ENCODE peak calls at places on chromosomes 11 and 22, in six cellular contexts. One of them, this sample, is unnamed.

GRCh38 chr22:41094036-41094435 is 1.6 kb downstream of the EP300 start:
- DNase-seq in osteoblast: peak; percentile 77
- DNase-seq in CD8-positive, alpha-beta memory T cell: no peak
- DNase-seq in astrocyte of the cerebellum: no peak
- DNase-seq in A549: peak; percentile 21
- DNase-seq in left ventricle myocardium inferior: no peak
- DNase-seq in this sample: no peak

GRCh38 chr22:47602732-47603131 is 840.3 kb downstream of the TBC1D22A start:
- DNase-seq in osteoblast: no peak
- DNase-seq in CD8-positive, alpha-beta memory T cell: no peak
- DNase-seq in astrocyte of the cerebellum: no peak
- DNase-seq in A549: no peak
- DNase-seq in left ventricle myocardium inferior: no peak
- DNase-seq in this sample: no peak

GRCh38 chr22:20268350-20269012 is 363 bp upstream of the RTN4R start:
- DNase-seq in osteoblast: peak; percentile 96
- DNase-seq in CD8-positive, alpha-beta memory T cell: peak; percentile 68
- DNase-seq in astrocyte of the cerebellum: no peak
- DNase-seq in A549: peak; percentile 44
- DNase-seq in left ventricle myocardium inferior: peak; percentile 56
- DNase-seq in this sample: peak; percentile 88

GRCh38 chr11:110892741-110893285 is 180.6 kb upstream of the ARHGAP20 start:
- DNase-seq in osteoblast: no peak
- DNase-seq in CD8-positive, alpha-beta memory T cell: no peak
- DNase-seq in astrocyte of the cerebellum: no peak
- DNase-seq in A549: no peak
- DNase-seq in left ventricle myocardium inferior: no peak
- DNase-seq in this sample: no peak

GRCh38 chr11:33976351-33977199 is 75.0 kb upstream of the CAPRIN1 start:
- DNase-seq in osteoblast: no peak
- DNase-seq in CD8-positive, alpha-beta memory T cell: no peak
- DNase-seq in astrocyte of the cerebellum: no peak
- DNase-seq in A549: no peak
- DNase-seq in left ventricle myocardium inferior: no peak
- DNase-seq in this sample: no peak

GRCh38 chr11:64459016-64459415 is 100.1 kb downstream of the RPS6KA4 start:
- DNase-seq in osteoblast: peak; percentile 79
- DNase-seq in CD8-positive, alpha-beta memory T cell: no peak
- DNase-seq in astrocyte of the cerebellum: no peak
- DNase-seq in A549: no peak
- DNase-seq in left ventricle myocardium inferior: no peak
- DNase-seq in this sample: no peak

GRCh38 chr11:76797341-76798201 is 14.4 kb downstream of the TSKU start:
- DNase-seq in osteoblast: peak; percentile 35
- DNase-seq in CD8-positive, alpha-beta memory T cell: no peak
- DNase-seq in astrocyte of the cerebellum: no peak
- DNase-seq in A549: no peak
- DNase-seq in left ventricle myocardium inferior: no peak
- DNase-seq in this sample: no peak

GRCh38 chr11:33713162-33713913 is 12.7 kb upstream of the C11orf91 start:
- DNase-seq in osteoblast: no peak
- DNase-seq in CD8-positive, alpha-beta memory T cell: no peak
- DNase-seq in astrocyte of the cerebellum: no peak
- DNase-seq in A549: no peak
- DNase-seq in left ventricle myocardium inferior: no peak
- DNase-seq in this sample: no peak

GRCh38 chr11:47165294-47165840 is 11.3 kb downstream of the ARFGAP2 start:
- DNase-seq in osteoblast: no peak
- DNase-seq in CD8-positive, alpha-beta memory T cell: no peak
- DNase-seq in astrocyte of the cerebellum: no peak
- DNase-seq in A549: no peak
- DNase-seq in left ventricle myocardium inferior: no peak
- DNase-seq in this sample: peak; percentile 21

GRCh38 chr22:19228174-19228573 is 49.6 kb upstream of the SLC25A1 start:
- DNase-seq in osteoblast: no peak
- DNase-seq in CD8-positive, alpha-beta memory T cell: no peak
- DNase-seq in astrocyte of the cerebellum: no peak
- DNase-seq in A549: no peak
- DNase-seq in left ventricle myocardium inferior: no peak
- DNase-seq in this sample: no peak

GRCh38 chr11:133995066-133995465 is 38.3 kb upstream of the IGSF9B start:
- DNase-seq in osteoblast: no peak
- DNase-seq in CD8-positive, alpha-beta memory T cell: no peak
- DNase-seq in astrocyte of the cerebellum: no peak
- DNase-seq in A549: no peak
- DNase-seq in left ventricle myocardium inferior: no peak
- DNase-seq in this sample: no peak

GRCh38 chr11:97722065-97722464 is 1298.7 kb upstream of the CNTN5 start:
- DNase-seq in osteoblast: peak; percentile 71
- DNase-seq in CD8-positive, alpha-beta memory T cell: no peak
- DNase-seq in astrocyte of the cerebellum: peak; percentile 85
- DNase-seq in A549: peak; percentile 1
- DNase-seq in left ventricle myocardium inferior: no peak
- DNase-seq in this sample: no peak

GRCh38 chr11:2565447-2566222 is 120.8 kb downstream of the KCNQ1 start:
- DNase-seq in osteoblast: peak; percentile 19
- DNase-seq in CD8-positive, alpha-beta memory T cell: peak; percentile 31
- DNase-seq in astrocyte of the cerebellum: no peak
- DNase-seq in A549: no peak
- DNase-seq in left ventricle myocardium inferior: peak; percentile 12
- DNase-seq in this sample: peak; percentile 11

GRCh38 chr22:30178180-30179126 is 68.1 kb downstream of the LIF start:
- DNase-seq in osteoblast: no peak
- DNase-seq in CD8-positive, alpha-beta memory T cell: no peak
- DNase-seq in astrocyte of the cerebellum: no peak
- DNase-seq in A549: no peak
- DNase-seq in left ventricle myocardium inferior: no peak
- DNase-seq in this sample: no peak

GRCh38 chr11:45402049-45402630 is 116.0 kb upstream of the SYT13 start:
- DNase-seq in osteoblast: no peak
- DNase-seq in CD8-positive, alpha-beta memory T cell: no peak
- DNase-seq in astrocyte of the cerebellum: no peak
- DNase-seq in A549: no peak
- DNase-seq in left ventricle myocardium inferior: no peak
- DNase-seq in this sample: no peak

DNA sequence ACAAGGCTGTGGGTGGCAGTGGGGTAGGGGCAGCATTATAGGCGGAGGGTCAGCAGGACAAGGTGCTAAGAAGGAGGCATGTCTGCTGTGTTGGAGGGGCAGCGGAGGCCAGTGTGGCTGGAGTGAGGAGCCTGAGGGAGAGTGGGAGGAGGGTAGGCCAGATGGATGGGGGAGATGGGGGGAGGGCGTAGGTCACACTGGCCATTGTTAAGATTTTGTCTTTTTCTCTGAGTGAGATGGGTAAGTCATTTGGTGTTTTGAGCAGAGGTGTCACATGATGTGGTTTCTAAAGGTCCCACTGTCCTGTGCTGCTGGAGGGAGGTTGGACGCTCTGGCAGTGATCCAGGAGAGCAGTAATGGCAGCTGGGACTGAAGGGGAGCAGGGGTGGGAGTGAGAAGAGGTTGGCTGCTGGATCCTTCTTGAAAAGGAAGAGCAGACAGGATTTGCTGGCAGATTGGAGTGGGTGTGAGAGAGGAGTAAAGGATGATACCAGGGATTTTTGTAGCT is 9.8 kb downstream of the PPP6R3 start:
- DNase-seq in osteoblast: no peak
- DNase-seq in CD8-positive, alpha-beta memory T cell: no peak
- DNase-seq in astrocyte of the cerebellum: no peak
- DNase-seq in A549: no peak
- DNase-seq in left ventricle myocardium inferior: no peak
- DNase-seq in this sample: peak; percentile 66
- H3K4me3 ChIP-seq in osteoblast: no peak overlapping the region
- H3K4me3 ChIP-seq in CD8-positive, alpha-beta memory T cell: no peak overlapping the region
- H3K4me3 ChIP-seq in astrocyte of the cerebellum: no peak overlapping the region
- H3K4me3 ChIP-seq in A549: no peak overlapping the region
- H3K4me3 ChIP-seq in left ventricle myocardium inferior: no peak overlapping the region
- H3K4me3 ChIP-seq in this sample: no peak overlapping the region

DNA sequence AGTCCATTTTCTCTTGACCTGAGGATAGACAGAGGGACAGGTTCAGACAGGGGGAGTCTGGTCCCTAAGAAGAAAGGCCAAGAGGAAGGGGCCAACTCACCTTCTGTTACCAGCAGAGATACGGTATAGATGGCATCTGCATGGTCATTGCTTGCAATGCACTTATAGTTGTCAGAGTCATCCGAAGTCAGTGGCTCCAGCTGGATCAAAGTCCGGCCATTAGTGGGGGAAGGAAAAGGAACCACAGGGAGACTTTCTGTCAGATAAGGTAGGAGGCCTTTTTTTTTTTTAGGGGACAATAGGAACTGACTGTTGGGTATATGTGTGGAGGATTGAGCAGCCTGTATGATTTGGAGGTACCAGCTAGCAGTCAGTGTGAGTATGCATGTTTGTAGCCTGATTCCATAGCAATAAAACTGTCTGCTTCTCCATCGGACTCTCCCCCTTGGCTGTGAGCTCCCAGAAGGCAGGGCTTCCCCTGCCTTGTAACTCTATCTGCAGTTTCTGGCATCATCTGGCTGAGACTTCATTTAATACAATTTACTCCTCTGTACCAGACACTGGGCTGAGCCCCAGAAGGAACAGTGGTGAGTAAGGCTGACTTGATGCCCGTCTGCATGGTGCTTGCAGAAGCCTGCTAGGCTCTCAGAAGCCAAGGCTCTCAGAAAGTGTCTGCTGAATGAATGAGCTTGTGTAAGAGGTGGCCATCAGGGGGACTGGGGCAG is 5.7 kb downstream of the IGSF22 start:
- DNase-seq in osteoblast: peak; percentile 95
- DNase-seq in CD8-positive, alpha-beta memory T cell: no peak
- DNase-seq in astrocyte of the cerebellum: no peak
- DNase-seq in A549: no peak
- DNase-seq in left ventricle myocardium inferior: no peak
- DNase-seq in this sample: no peak
- H3K4me3 ChIP-seq in osteoblast: peak overlapping the region; percentile 80
- H3K4me3 ChIP-seq in CD8-positive, alpha-beta memory T cell: no peak overlapping the region
- H3K4me3 ChIP-seq in astrocyte of the cerebellum: no peak overlapping the region
- H3K4me3 ChIP-seq in A549: no peak overlapping the region
- H3K4me3 ChIP-seq in left ventricle myocardium inferior: peak overlapping the region; percentile 80
- H3K4me3 ChIP-seq in this sample: peak overlapping the region; percentile 55

GRCh38 chr11:126061707-126062678 is 673 bp downstream of the CDON start:
- DNase-seq in osteoblast: peak; percentile 87
- DNase-seq in CD8-positive, alpha-beta memory T cell: peak; percentile 56
- DNase-seq in astrocyte of the cerebellum: no peak
- DNase-seq in A549: peak; percentile 52
- DNase-seq in left ventricle myocardium inferior: peak; percentile 40
- DNase-seq in this sample: peak; percentile 44
- H3K4me3 ChIP-seq in osteoblast: peak overlapping the region; percentile 81
- H3K4me3 ChIP-seq in CD8-positive, alpha-beta memory T cell: peak overlapping the region; percentile 37
- H3K4me3 ChIP-seq in astrocyte of the cerebellum: peak overlapping the region; percentile 54
- H3K4me3 ChIP-seq in A549: peak overlapping the region; percentile 87
- H3K4me3 ChIP-seq in left ventricle myocardium inferior: peak overlapping the region; percentile 82
- H3K4me3 ChIP-seq in this sample: peak overlapping the region; percentile 83

DNA sequence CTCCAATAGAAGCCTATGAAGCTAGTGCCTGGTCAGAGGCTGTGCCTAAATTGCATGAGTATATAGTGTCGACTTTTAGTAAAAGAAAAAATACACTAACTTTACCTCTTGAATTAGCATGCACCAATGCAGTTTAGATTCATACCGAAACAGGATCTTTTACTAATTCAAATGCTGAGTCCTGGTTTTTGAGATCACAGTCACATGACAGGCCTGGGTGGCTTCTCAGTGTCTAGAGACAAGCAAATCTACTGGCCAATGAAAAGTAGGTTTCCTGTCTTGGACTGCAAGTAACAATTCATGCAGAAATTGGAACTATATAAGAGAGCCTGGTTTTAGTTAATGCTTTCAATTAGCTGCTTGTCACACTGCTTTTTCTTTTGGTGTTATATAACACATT is 7.2 kb downstream of the ARHGEF12 start:
- DNase-seq in osteoblast: no peak
- DNase-seq in CD8-positive, alpha-beta memory T cell: no peak
- DNase-seq in astrocyte of the cerebellum: no peak
- DNase-seq in A549: no peak
- DNase-seq in left ventricle myocardium inferior: no peak
- DNase-seq in this sample: no peak
- H3K4me3 ChIP-seq in osteoblast: no peak overlapping the region
- H3K4me3 ChIP-seq in CD8-positive, alpha-beta memory T cell: no peak overlapping the region
- H3K4me3 ChIP-seq in astrocyte of the cerebellum: no peak overlapping the region
- H3K4me3 ChIP-seq in A549: no peak overlapping the region
- H3K4me3 ChIP-seq in left ventricle myocardium inferior: no peak overlapping the region
- H3K4me3 ChIP-seq in this sample: no peak overlapping the region

GRCh38 chr11:62538470-62539237 is 8.0 kb downstream of the AHNAK start:
- DNase-seq in osteoblast: peak; percentile 81
- DNase-seq in CD8-positive, alpha-beta memory T cell: no peak
- DNase-seq in astrocyte of the cerebellum: no peak
- DNase-seq in A549: no peak
- DNase-seq in left ventricle myocardium inferior: no peak
- DNase-seq in this sample: no peak

GRCh38 chr11:62542111-62542745 is 4.4 kb downstream of the AHNAK start:
- DNase-seq in osteoblast: no peak
- DNase-seq in CD8-positive, alpha-beta memory T cell: no peak
- DNase-seq in astrocyte of the cerebellum: no peak
- DNase-seq in A549: no peak
- DNase-seq in left ventricle myocardium inferior: no peak
- DNase-seq in this sample: no peak

GRCh38 chr11:62536301-62536957 is 10.2 kb downstream of the AHNAK start:
- DNase-seq in osteoblast: peak; percentile 63
- DNase-seq in CD8-positive, alpha-beta memory T cell: no peak
- DNase-seq in astrocyte of the cerebellum: no peak
- DNase-seq in A549: no peak
- DNase-seq in left ventricle myocardium inferior: no peak
- DNase-seq in this sample: peak; percentile 47

GRCh38 chr11:62540804-62541671 is 5.6 kb downstream of the AHNAK start:
- DNase-seq in osteoblast: peak; percentile 85
- DNase-seq in CD8-positive, alpha-beta memory T cell: no peak
- DNase-seq in astrocyte of the cerebellum: no peak
- DNase-seq in A549: no peak
- DNase-seq in left ventricle myocardium inferior: peak; percentile 50
- DNase-seq in this sample: peak; percentile 80

GRCh38 chr11:62539238-62539925 is 7.2 kb downstream of the AHNAK start:
- DNase-seq in osteoblast: peak; percentile 99
- DNase-seq in CD8-positive, alpha-beta memory T cell: peak; percentile 75
- DNase-seq in astrocyte of the cerebellum: peak; percentile 76
- DNase-seq in A549: peak; percentile 62
- DNase-seq in left ventricle myocardium inferior: peak; percentile 63
- DNase-seq in this sample: peak; percentile 86
- H3K4me3 ChIP-seq in osteoblast: peak overlapping the region; percentile 54
- H3K4me3 ChIP-seq in CD8-positive, alpha-beta memory T cell: peak overlapping the region; percentile 38
- H3K4me3 ChIP-seq in astrocyte of the cerebellum: peak overlapping the region; percentile 98
- H3K4me3 ChIP-seq in A549: peak overlapping the region; percentile 25
- H3K4me3 ChIP-seq in left ventricle myocardium inferior: peak overlapping the region; percentile 100
- H3K4me3 ChIP-seq in this sample: no peak overlapping the region

GRCh38 chr22:37241351-37242142 is 2.5 kb downstream of the RAC2 start:
- DNase-seq in osteoblast: peak; percentile 77
- DNase-seq in CD8-positive, alpha-beta memory T cell: peak; percentile 79
- DNase-seq in astrocyte of the cerebellum: no peak
- DNase-seq in A549: no peak
- DNase-seq in left ventricle myocardium inferior: no peak
- DNase-seq in this sample: no peak

GRCh38 chr22:37242395-37242918 is 1.6 kb downstream of the RAC2 start:
- DNase-seq in osteoblast: peak; percentile 91
- DNase-seq in CD8-positive, alpha-beta memory T cell: peak; percentile 94
- DNase-seq in astrocyte of the cerebellum: no peak
- DNase-seq in A549: no peak
- DNase-seq in left ventricle myocardium inferior: peak; percentile 55
- DNase-seq in this sample: peak; percentile 81

GRCh38 chr22:37239336-37240239 is 4.5 kb downstream of the RAC2 start:
- DNase-seq in osteoblast: no peak
- DNase-seq in CD8-positive, alpha-beta memory T cell: no peak
- DNase-seq in astrocyte of the cerebellum: no peak
- DNase-seq in A549: no peak
- DNase-seq in left ventricle myocardium inferior: no peak
- DNase-seq in this sample: peak; percentile 19

GRCh38 chr22:37240240-37240940 is 3.7 kb downstream of the RAC2 start:
- DNase-seq in osteoblast: no peak
- DNase-seq in CD8-positive, alpha-beta memory T cell: no peak
- DNase-seq in astrocyte of the cerebellum: no peak
- DNase-seq in A549: no peak
- DNase-seq in left ventricle myocardium inferior: no peak
- DNase-seq in this sample: no peak

GRCh38 chr22:37240941-37241320 is 3.1 kb downstream of the RAC2 start:
- DNase-seq in osteoblast: peak; percentile 63
- DNase-seq in CD8-positive, alpha-beta memory T cell: no peak
- DNase-seq in astrocyte of the cerebellum: no peak
- DNase-seq in A549: no peak
- DNase-seq in left ventricle myocardium inferior: no peak
- DNase-seq in this sample: no peak
- H3K4me3 ChIP-seq in osteoblast: no peak overlapping the region
- H3K4me3 ChIP-seq in CD8-positive, alpha-beta memory T cell: peak overlapping the region; percentile 100
- H3K4me3 ChIP-seq in astrocyte of the cerebellum: no peak overlapping the region
- H3K4me3 ChIP-seq in A549: no peak overlapping the region
- H3K4me3 ChIP-seq in left ventricle myocardium inferior: no peak overlapping the region
- H3K4me3 ChIP-seq in this sample: no peak overlapping the region

This sample was measured in right cardiac atrium.